ENCODE peak calls at places on chromosomes 12 and 14, in ten cellular contexts. A, V, K, X, T, M, I, Q, W and Y are unnamed samples.

GRCh38 chr14:24959791-24960331 is 90.1 kb downstream of the STXBP6 start:
- DNase-seq in A (peak), V (no peak), K (no peak), X (no peak), T (no peak), M (no peak), I (no peak), Q (no peak), W (no peak), Y (no peak)

GRCh38 chr14:32354716-32355115 is 25.6 kb downstream of the AKAP6 start:
- DNase-seq in A (no peak), V (no peak), K (no peak), X (peak), T (peak), M (peak), I (no peak), Q (no peak), W (no peak), Y (no peak)

GRCh38 chr12:81518638-81519037 is 240.5 kb downstream of the PPFIA2 start:
- DNase-seq in A (no peak), V (no peak), K (no peak), X (no peak), T (peak), M (no peak), I (no peak), Q (no peak), W (no peak), Y (no peak)

GRCh38 chr12:29088611-29089219 is 60.4 kb upstream of the FAR2 start:
- DNase-seq in A (no peak), V (no peak), K (no peak), X (no peak), T (no peak), M (peak), I (peak), Q (no peak), W (peak), Y (no peak)

GRCh38 chr12:104462931-104463339 is 6.2 kb downstream of the CHST11 start:
- DNase-seq in A (no peak), V (no peak), K (no peak), X (no peak), T (no peak), M (no peak), I (no peak), Q (peak), W (no peak), Y (no peak)

GRCh38 chr12:75766263-75767160 is 255.1 kb upstream of the KRR1 start:
- DNase-seq in A (peak), V (peak), K (peak), X (no peak), T (peak), M (peak), I (no peak), Q (no peak), W (no peak), Y (no peak)

GRCh38 chr12:102408487-102409297 is 71.7 kb downstream of the IGF1 start:
- DNase-seq in A (no peak), V (no peak), K (no peak), X (no peak), T (no peak), M (no peak), I (no peak), Q (no peak), W (no peak), Y (no peak)

GRCh38 chr14:23828611-23829010 is 125.0 kb upstream of the DHRS4 start:
- DNase-seq in A (no peak), V (no peak), K (no peak), X (no peak), T (no peak), M (no peak), I (no peak), Q (no peak), W (no peak), Y (no peak)

GRCh38 chr12:40144023-40144422 is 38.1 kb upstream of the SLC2A13 start:
- DNase-seq in A (peak), V (no peak), K (no peak), X (no peak), T (no peak), M (no peak), I (no peak), Q (peak), W (peak), Y (no peak)

GRCh38 chr12:6927379-6927991 is at the start of gene ATN1:
- DNase-seq in A (peak), V (peak), K (peak), X (peak), T (peak), M (peak), I (peak), Q (peak), W (no peak), Y (peak)

GRCh38 chr14:68979021-68979721 is at the start of gene ACTN1:
- DNase-seq in A (peak), V (peak), K (peak), X (peak), T (peak), M (peak), I (peak), Q (peak), W (peak), Y (peak)

GRCh38 chr12:87171356-87171755 is 857.8 kb downstream of the C12orf50 start:
- DNase-seq in A (no peak), V (no peak), K (no peak), X (peak), T (no peak), M (no peak), I (no peak), Q (no peak), W (no peak), Y (no peak)

GRCh38 chr12:53452159-53453077 is 516 bp downstream of the PCBP2 start:
- DNase-seq in A (peak), V (peak), K (peak), X (peak), T (peak), M (peak), I (peak), Q (peak), W (peak), Y (peak)

GRCh38 chr12:103442822-103443221 is 52.9 kb downstream of the C12orf42 start:
- DNase-seq in A (no peak), V (no peak), K (no peak), X (no peak), T (no peak), M (no peak), I (no peak), Q (no peak), W (no peak), Y (no peak)